ENCODE peak calls at places on chromosomes 4 and X, in ten cellular contexts. One of them, this sample, is unnamed.

GRCh38 chr4:164779811-164780216 is 25.9 kb downstream of the SMIM31 start:
- DNase-seq in suprapubic skin: no peak
- DNase-seq in CD8-positive, alpha-beta T cell: no peak
- DNase-seq in KBM-7: peak; percentile 56
- DNase-seq in AG10803: peak; percentile 62
- DNase-seq in GM12865: peak; percentile 73
- DNase-seq in stimulated activated CD4-positive, alpha-beta T cell treated with anti-CD3 and anti-CD28 coated beads, Interleukin-1b, Interleukin-23, amount 100 ng/mL, for 24 hours: no peak
- DNase-seq in substantia nigra: peak; percentile 1
- DNase-seq in activated CD4-positive, CD25-positive, alpha-beta regulatory T cell: no peak
- DNase-seq in MM.1S: peak; percentile 57
- DNase-seq in this sample: no peak

GRCh38 chr4:1517592-1518411 is 111.6 kb upstream of the NKX1-1 start:
- DNase-seq in suprapubic skin: no peak
- DNase-seq in CD8-positive, alpha-beta T cell: no peak
- DNase-seq in KBM-7: no peak
- DNase-seq in AG10803: no peak
- DNase-seq in GM12865: no peak
- DNase-seq in stimulated activated CD4-positive, alpha-beta T cell treated with anti-CD3 and anti-CD28 coated beads, Interleukin-1b, Interleukin-23, amount 100 ng/mL, for 24 hours: no peak
- DNase-seq in substantia nigra: no peak
- DNase-seq in activated CD4-positive, CD25-positive, alpha-beta regulatory T cell: no peak
- DNase-seq in MM.1S: no peak
- DNase-seq in this sample: no peak

GRCh38 chr4:40645576-40645975 is 15.9 kb upstream of the RBM47 start:
- DNase-seq in suprapubic skin: no peak
- DNase-seq in CD8-positive, alpha-beta T cell: no peak
- DNase-seq in KBM-7: no peak
- DNase-seq in AG10803: no peak
- DNase-seq in GM12865: no peak
- DNase-seq in stimulated activated CD4-positive, alpha-beta T cell treated with anti-CD3 and anti-CD28 coated beads, Interleukin-1b, Interleukin-23, amount 100 ng/mL, for 24 hours: no peak
- DNase-seq in substantia nigra: no peak
- DNase-seq in activated CD4-positive, CD25-positive, alpha-beta regulatory T cell: no peak
- DNase-seq in MM.1S: no peak
- DNase-seq in this sample: no peak

GRCh38 chrX:140701480-140701879 is 8.1 kb upstream of the LINC00632 start:
- DNase-seq in suprapubic skin: no peak
- DNase-seq in CD8-positive, alpha-beta T cell: no peak
- DNase-seq in KBM-7: peak; percentile 17
- DNase-seq in AG10803: peak; percentile 27
- DNase-seq in GM12865: peak; percentile 26
- DNase-seq in stimulated activated CD4-positive, alpha-beta T cell treated with anti-CD3 and anti-CD28 coated beads, Interleukin-1b, Interleukin-23, amount 100 ng/mL, for 24 hours: no peak
- DNase-seq in substantia nigra: no peak
- DNase-seq in activated CD4-positive, CD25-positive, alpha-beta regulatory T cell: no peak
- DNase-seq in MM.1S: peak; percentile 28
- DNase-seq in this sample: no peak

GRCh38 chrX:72005046-72005445 is 94.4 kb downstream of the NHSL2 start:
- DNase-seq in suprapubic skin: no peak
- DNase-seq in CD8-positive, alpha-beta T cell: no peak
- DNase-seq in KBM-7: no peak
- DNase-seq in AG10803: no peak
- DNase-seq in GM12865: no peak
- DNase-seq in stimulated activated CD4-positive, alpha-beta T cell treated with anti-CD3 and anti-CD28 coated beads, Interleukin-1b, Interleukin-23, amount 100 ng/mL, for 24 hours: no peak
- DNase-seq in substantia nigra: no peak
- DNase-seq in activated CD4-positive, CD25-positive, alpha-beta regulatory T cell: no peak
- DNase-seq in MM.1S: no peak
- DNase-seq in this sample: no peak

GRCh38 chr4:187937557-187937956 is 58.0 kb upstream of the ZFP42 start:
- DNase-seq in suprapubic skin: no peak
- DNase-seq in CD8-positive, alpha-beta T cell: no peak
- DNase-seq in KBM-7: no peak
- DNase-seq in AG10803: no peak
- DNase-seq in GM12865: no peak
- DNase-seq in stimulated activated CD4-positive, alpha-beta T cell treated with anti-CD3 and anti-CD28 coated beads, Interleukin-1b, Interleukin-23, amount 100 ng/mL, for 24 hours: no peak
- DNase-seq in substantia nigra: no peak
- DNase-seq in activated CD4-positive, CD25-positive, alpha-beta regulatory T cell: no peak
- DNase-seq in MM.1S: no peak
- DNase-seq in this sample: no peak

GRCh38 chrX:1336331-1337143 is at the start of gene IL3RA:
- DNase-seq in suprapubic skin: no peak
- DNase-seq in CD8-positive, alpha-beta T cell: no peak
- DNase-seq in KBM-7: peak; percentile 98
- DNase-seq in AG10803: peak; percentile 14
- DNase-seq in GM12865: peak; percentile 71
- DNase-seq in stimulated activated CD4-positive, alpha-beta T cell treated with anti-CD3 and anti-CD28 coated beads, Interleukin-1b, Interleukin-23, amount 100 ng/mL, for 24 hours: no peak
- DNase-seq in substantia nigra: no peak
- DNase-seq in activated CD4-positive, CD25-positive, alpha-beta regulatory T cell: no peak
- DNase-seq in MM.1S: peak; percentile 9
- DNase-seq in this sample: no peak

GRCh38 chr4:145248971-145249370 is 68.6 kb upstream of the OTUD4 start:
- DNase-seq in suprapubic skin: no peak
- DNase-seq in CD8-positive, alpha-beta T cell: no peak
- DNase-seq in KBM-7: no peak
- DNase-seq in AG10803: no peak
- DNase-seq in GM12865: no peak
- DNase-seq in stimulated activated CD4-positive, alpha-beta T cell treated with anti-CD3 and anti-CD28 coated beads, Interleukin-1b, Interleukin-23, amount 100 ng/mL, for 24 hours: no peak
- DNase-seq in substantia nigra: no peak
- DNase-seq in activated CD4-positive, CD25-positive, alpha-beta regulatory T cell: no peak
- DNase-seq in MM.1S: no peak
- DNase-seq in this sample: no peak

GRCh38 chr4:154565704-154566103 is 2.9 kb downstream of the FGB start:
- DNase-seq in suprapubic skin: no peak
- DNase-seq in CD8-positive, alpha-beta T cell: no peak
- DNase-seq in KBM-7: no peak
- DNase-seq in AG10803: no peak
- DNase-seq in GM12865: no peak
- DNase-seq in stimulated activated CD4-positive, alpha-beta T cell treated with anti-CD3 and anti-CD28 coated beads, Interleukin-1b, Interleukin-23, amount 100 ng/mL, for 24 hours: no peak
- DNase-seq in substantia nigra: no peak
- DNase-seq in activated CD4-positive, CD25-positive, alpha-beta regulatory T cell: no peak
- DNase-seq in MM.1S: no peak
- DNase-seq in this sample: no peak

GRCh38 chr4:2248044-2248780 is 6.3 kb upstream of the HAUS3 start:
- DNase-seq in suprapubic skin: peak; percentile 72
- DNase-seq in CD8-positive, alpha-beta T cell: peak; percentile 0
- DNase-seq in KBM-7: no peak
- DNase-seq in AG10803: no peak
- DNase-seq in GM12865: peak; percentile 1
- DNase-seq in stimulated activated CD4-positive, alpha-beta T cell treated with anti-CD3 and anti-CD28 coated beads, Interleukin-1b, Interleukin-23, amount 100 ng/mL, for 24 hours: no peak
- DNase-seq in substantia nigra: no peak
- DNase-seq in activated CD4-positive, CD25-positive, alpha-beta regulatory T cell: no peak
- DNase-seq in MM.1S: no peak
- DNase-seq in this sample: no peak

GRCh38 chr4:118281611-118282442 is 71.0 kb downstream of the PRSS12 start:
- DNase-seq in suprapubic skin: no peak
- DNase-seq in CD8-positive, alpha-beta T cell: no peak
- DNase-seq in KBM-7: peak; percentile 68
- DNase-seq in AG10803: peak; percentile 58
- DNase-seq in GM12865: peak; percentile 46
- DNase-seq in stimulated activated CD4-positive, alpha-beta T cell treated with anti-CD3 and anti-CD28 coated beads, Interleukin-1b, Interleukin-23, amount 100 ng/mL, for 24 hours: no peak
- DNase-seq in substantia nigra: no peak
- DNase-seq in activated CD4-positive, CD25-positive, alpha-beta regulatory T cell: no peak
- DNase-seq in MM.1S: no peak
- DNase-seq in this sample: no peak

GRCh38 chr4:47011189-47011518 is 17.8 kb upstream of the GABRA4 start:
- DNase-seq in suprapubic skin: no peak
- DNase-seq in CD8-positive, alpha-beta T cell: no peak
- DNase-seq in KBM-7: no peak
- DNase-seq in AG10803: no peak
- DNase-seq in GM12865: no peak
- DNase-seq in stimulated activated CD4-positive, alpha-beta T cell treated with anti-CD3 and anti-CD28 coated beads, Interleukin-1b, Interleukin-23, amount 100 ng/mL, for 24 hours: no peak
- DNase-seq in substantia nigra: no peak
- DNase-seq in activated CD4-positive, CD25-positive, alpha-beta regulatory T cell: no peak
- DNase-seq in MM.1S: no peak
- DNase-seq in this sample: no peak

GRCh38 chr4:31467781-31468180 is 747.6 kb downstream of the PCDH7 start:
- DNase-seq in suprapubic skin: no peak
- DNase-seq in CD8-positive, alpha-beta T cell: no peak
- DNase-seq in KBM-7: no peak
- DNase-seq in AG10803: peak; percentile 2
- DNase-seq in GM12865: no peak
- DNase-seq in stimulated activated CD4-positive, alpha-beta T cell treated with anti-CD3 and anti-CD28 coated beads, Interleukin-1b, Interleukin-23, amount 100 ng/mL, for 24 hours: no peak
- DNase-seq in substantia nigra: no peak
- DNase-seq in activated CD4-positive, CD25-positive, alpha-beta regulatory T cell: no peak
- DNase-seq in MM.1S: no peak
- DNase-seq in this sample: no peak

GRCh38 chrX:146433771-146434170 is 375.8 kb upstream of the CXorf51B start:
- DNase-seq in suprapubic skin: no peak
- DNase-seq in CD8-positive, alpha-beta T cell: no peak
- DNase-seq in KBM-7: no peak
- DNase-seq in AG10803: no peak
- DNase-seq in GM12865: no peak
- DNase-seq in stimulated activated CD4-positive, alpha-beta T cell treated with anti-CD3 and anti-CD28 coated beads, Interleukin-1b, Interleukin-23, amount 100 ng/mL, for 24 hours: no peak
- DNase-seq in substantia nigra: no peak
- DNase-seq in activated CD4-positive, CD25-positive, alpha-beta regulatory T cell: no peak
- DNase-seq in MM.1S: no peak
- DNase-seq in this sample: no peak

GRCh38 chr4:86594559-86595425 is 677 bp downstream of the PTPN13 start:
- DNase-seq in suprapubic skin: peak; percentile 80
- DNase-seq in CD8-positive, alpha-beta T cell: no peak
- DNase-seq in KBM-7: peak; percentile 91
- DNase-seq in AG10803: peak; percentile 99
- DNase-seq in GM12865: peak; percentile 66
- DNase-seq in stimulated activated CD4-positive, alpha-beta T cell treated with anti-CD3 and anti-CD28 coated beads, Interleukin-1b, Interleukin-23, amount 100 ng/mL, for 24 hours: no peak
- DNase-seq in substantia nigra: peak; percentile 63
- DNase-seq in activated CD4-positive, CD25-positive, alpha-beta regulatory T cell: no peak
- DNase-seq in MM.1S: peak; percentile 43
- DNase-seq in this sample: no peak

GRCh38 chrX:21800344-21800770 is 39.1 kb upstream of the MBTPS2 start:
- DNase-seq in suprapubic skin: no peak
- DNase-seq in CD8-positive, alpha-beta T cell: no peak
- DNase-seq in KBM-7: no peak
- DNase-seq in AG10803: peak; percentile 7
- DNase-seq in GM12865: peak; percentile 31
- DNase-seq in stimulated activated CD4-positive, alpha-beta T cell treated with anti-CD3 and anti-CD28 coated beads, Interleukin-1b, Interleukin-23, amount 100 ng/mL, for 24 hours: no peak
- DNase-seq in substantia nigra: no peak
- DNase-seq in activated CD4-positive, CD25-positive, alpha-beta regulatory T cell: no peak
- DNase-seq in MM.1S: no peak
- DNase-seq in this sample: no peak

GRCh38 chrX:356385-357034 is 30.2 kb downstream of the PPP2R3B start:
- DNase-seq in suprapubic skin: no peak
- DNase-seq in CD8-positive, alpha-beta T cell: no peak
- DNase-seq in KBM-7: no peak
- DNase-seq in AG10803: peak; percentile 94
- DNase-seq in GM12865: no peak
- DNase-seq in stimulated activated CD4-positive, alpha-beta T cell treated with anti-CD3 and anti-CD28 coated beads, Interleukin-1b, Interleukin-23, amount 100 ng/mL, for 24 hours: no peak
- DNase-seq in substantia nigra: no peak
- DNase-seq in activated CD4-positive, CD25-positive, alpha-beta regulatory T cell: no peak
- DNase-seq in MM.1S: no peak
- DNase-seq in this sample: no peak

GRCh38 chr4:23728393-23728792 is 161.5 kb downstream of the PPARGC1A start:
- DNase-seq in suprapubic skin: no peak
- DNase-seq in CD8-positive, alpha-beta T cell: no peak
- DNase-seq in KBM-7: no peak
- DNase-seq in AG10803: peak; percentile 96
- DNase-seq in GM12865: no peak
- DNase-seq in stimulated activated CD4-positive, alpha-beta T cell treated with anti-CD3 and anti-CD28 coated beads, Interleukin-1b, Interleukin-23, amount 100 ng/mL, for 24 hours: no peak
- DNase-seq in substantia nigra: no peak
- DNase-seq in activated CD4-positive, CD25-positive, alpha-beta regulatory T cell: no peak
- DNase-seq in MM.1S: no peak
- DNase-seq in this sample: no peak

GRCh38 chr4:1417522-1418390 is 11.5 kb upstream of the NKX1-1 start:
- DNase-seq in suprapubic skin: no peak
- DNase-seq in CD8-positive, alpha-beta T cell: no peak
- DNase-seq in KBM-7: no peak
- DNase-seq in AG10803: no peak
- DNase-seq in GM12865: no peak
- DNase-seq in stimulated activated CD4-positive, alpha-beta T cell treated with anti-CD3 and anti-CD28 coated beads, Interleukin-1b, Interleukin-23, amount 100 ng/mL, for 24 hours: no peak
- DNase-seq in substantia nigra: no peak
- DNase-seq in activated CD4-positive, CD25-positive, alpha-beta regulatory T cell: no peak
- DNase-seq in MM.1S: no peak
- DNase-seq in this sample: no peak

GRCh38 chr4:119656986-119657635 is 28.5 kb upstream of the PDE5A start:
- DNase-seq in suprapubic skin: no peak
- DNase-seq in CD8-positive, alpha-beta T cell: no peak
- DNase-seq in KBM-7: no peak
- DNase-seq in AG10803: peak; percentile 22
- DNase-seq in GM12865: no peak
- DNase-seq in stimulated activated CD4-positive, alpha-beta T cell treated with anti-CD3 and anti-CD28 coated beads, Interleukin-1b, Interleukin-23, amount 100 ng/mL, for 24 hours: no peak
- DNase-seq in substantia nigra: no peak
- DNase-seq in activated CD4-positive, CD25-positive, alpha-beta regulatory T cell: no peak
- DNase-seq in MM.1S: no peak
- DNase-seq in this sample: no peak

GRCh38 chr4:158949094-158949493 is 153.8 kb upstream of the RAPGEF2 start:
- DNase-seq in suprapubic skin: no peak
- DNase-seq in CD8-positive, alpha-beta T cell: no peak
- DNase-seq in KBM-7: no peak
- DNase-seq in AG10803: no peak
- DNase-seq in GM12865: no peak
- DNase-seq in stimulated activated CD4-positive, alpha-beta T cell treated with anti-CD3 and anti-CD28 coated beads, Interleukin-1b, Interleukin-23, amount 100 ng/mL, for 24 hours: no peak
- DNase-seq in substantia nigra: no peak
- DNase-seq in activated CD4-positive, CD25-positive, alpha-beta regulatory T cell: no peak
- DNase-seq in MM.1S: peak; percentile 66
- DNase-seq in this sample: no peak

GRCh38 chrX:142089193-142089592 is 115.9 kb downstream of the MAGEC2 start:
- DNase-seq in suprapubic skin: no peak
- DNase-seq in CD8-positive, alpha-beta T cell: no peak
- DNase-seq in KBM-7: peak; percentile 1
- DNase-seq in AG10803: peak; percentile 3
- DNase-seq in GM12865: no peak
- DNase-seq in stimulated activated CD4-positive, alpha-beta T cell treated with anti-CD3 and anti-CD28 coated beads, Interleukin-1b, Interleukin-23, amount 100 ng/mL, for 24 hours: no peak
- DNase-seq in substantia nigra: no peak
- DNase-seq in activated CD4-positive, CD25-positive, alpha-beta regulatory T cell: no peak
- DNase-seq in MM.1S: peak; percentile 18
- DNase-seq in this sample: no peak

GRCh38 chr4:186158021-186158859 is 33.1 kb upstream of the CYP4V2 start:
- DNase-seq in suprapubic skin: no peak
- DNase-seq in CD8-positive, alpha-beta T cell: no peak
- DNase-seq in KBM-7: no peak
- DNase-seq in AG10803: peak; percentile 18
- DNase-seq in GM12865: no peak
- DNase-seq in stimulated activated CD4-positive, alpha-beta T cell treated with anti-CD3 and anti-CD28 coated beads, Interleukin-1b, Interleukin-23, amount 100 ng/mL, for 24 hours: no peak
- DNase-seq in substantia nigra: no peak
- DNase-seq in activated CD4-positive, CD25-positive, alpha-beta regulatory T cell: no peak
- DNase-seq in MM.1S: no peak
- DNase-seq in this sample: no peak

GRCh38 chrX:154043003-154043402 is 23.3 kb upstream of the IRAK1 start:
- DNase-seq in suprapubic skin: no peak
- DNase-seq in CD8-positive, alpha-beta T cell: no peak
- DNase-seq in KBM-7: no peak
- DNase-seq in AG10803: peak; percentile 80
- DNase-seq in GM12865: no peak
- DNase-seq in stimulated activated CD4-positive, alpha-beta T cell treated with anti-CD3 and anti-CD28 coated beads, Interleukin-1b, Interleukin-23, amount 100 ng/mL, for 24 hours: no peak
- DNase-seq in substantia nigra: no peak
- DNase-seq in activated CD4-positive, CD25-positive, alpha-beta regulatory T cell: no peak
- DNase-seq in MM.1S: no peak
- DNase-seq in this sample: no peak

GRCh38 chr4:53477038-53477565 is 99.7 kb downstream of the FIP1L1 start:
- DNase-seq in suprapubic skin: no peak
- DNase-seq in CD8-positive, alpha-beta T cell: no peak
- DNase-seq in KBM-7: no peak
- DNase-seq in AG10803: peak; percentile 36
- DNase-seq in GM12865: no peak
- DNase-seq in stimulated activated CD4-positive, alpha-beta T cell treated with anti-CD3 and anti-CD28 coated beads, Interleukin-1b, Interleukin-23, amount 100 ng/mL, for 24 hours: no peak
- DNase-seq in substantia nigra: no peak
- DNase-seq in activated CD4-positive, CD25-positive, alpha-beta regulatory T cell: no peak
- DNase-seq in MM.1S: no peak
- DNase-seq in this sample: no peak

GRCh38 chrX:28549839-28550238 is 37.4 kb upstream of the IL1RAPL1 start:
- DNase-seq in suprapubic skin: no peak
- DNase-seq in CD8-positive, alpha-beta T cell: no peak
- DNase-seq in KBM-7: no peak
- DNase-seq in AG10803: no peak
- DNase-seq in GM12865: no peak
- DNase-seq in stimulated activated CD4-positive, alpha-beta T cell treated with anti-CD3 and anti-CD28 coated beads, Interleukin-1b, Interleukin-23, amount 100 ng/mL, for 24 hours: no peak
- DNase-seq in substantia nigra: no peak
- DNase-seq in activated CD4-positive, CD25-positive, alpha-beta regulatory T cell: no peak
- DNase-seq in MM.1S: no peak
- DNase-seq in this sample: no peak

GRCh38 chr4:175246941-175247340 is 328.8 kb downstream of the ADAM29 start:
- DNase-seq in suprapubic skin: no peak
- DNase-seq in CD8-positive, alpha-beta T cell: no peak
- DNase-seq in KBM-7: no peak
- DNase-seq in AG10803: no peak
- DNase-seq in GM12865: no peak
- DNase-seq in stimulated activated CD4-positive, alpha-beta T cell treated with anti-CD3 and anti-CD28 coated beads, Interleukin-1b, Interleukin-23, amount 100 ng/mL, for 24 hours: no peak
- DNase-seq in substantia nigra: no peak
- DNase-seq in activated CD4-positive, CD25-positive, alpha-beta regulatory T cell: no peak
- DNase-seq in MM.1S: no peak
- DNase-seq in this sample: no peak

GRCh38 chr4:186946682-186947294 is 223.1 kb upstream of the FAT1 start:
- DNase-seq in suprapubic skin: no peak
- DNase-seq in CD8-positive, alpha-beta T cell: no peak
- DNase-seq in KBM-7: no peak
- DNase-seq in AG10803: no peak
- DNase-seq in GM12865: no peak
- DNase-seq in stimulated activated CD4-positive, alpha-beta T cell treated with anti-CD3 and anti-CD28 coated beads, Interleukin-1b, Interleukin-23, amount 100 ng/mL, for 24 hours: no peak
- DNase-seq in substantia nigra: no peak
- DNase-seq in activated CD4-positive, CD25-positive, alpha-beta regulatory T cell: no peak
- DNase-seq in MM.1S: no peak
- DNase-seq in this sample: no peak

This sample was measured in activated gamma-delta T cell treated with anti-CD3 and anti-CD28 coated beads, Interleukin-2, amount 50 U/mL, for 16 hours.